ENCODE peak calls at places on chromosomes 13 and 19, in six cellular contexts. E is DND-41, X is IMR-90, W is lower leg skin, H is colonic mucosa, N is left ventricle myocardium inferior. K is an unnamed sample.

GRCh38 chr13:36258831-36259230 is 38.8 kb downstream of the CCDC169 start:
- DNase-seq in N (no peak), E (no peak), X (no peak), H (no peak), W (no peak), K (no peak)

GRCh38 chr13:106617561-106617960 is 49.6 kb upstream of the ARGLU1 start:
- DNase-seq in X (peak), H (no peak), W (peak), E (no peak), N (no peak), K (no peak)

GRCh38 chr13:87884874-87885273 is 213.7 kb downstream of the SLITRK5 start:
- DNase-seq in N (no peak), E (no peak), W (no peak), H (no peak), X (peak), K (no peak)

GRCh38 chr19:49506575-49507105 is 5.8 kb upstream of the FCGRT start:
- DNase-seq in X (no peak), H (peak), E (peak), N (peak), W (no peak), K (no peak)

GRCh38 chr13:106917673-106918652 is 350.0 kb upstream of the ARGLU1 start:
- DNase-seq in X (peak), W (peak), E (peak), N (peak), H (peak), K (no peak)

GRCh38 chr13:38661276-38661675 is 25.6 kb upstream of the FREM2 start:
- DNase-seq in E (no peak), W (no peak), N (no peak), H (no peak), X (no peak), K (no peak)

GRCh38 chr19:49564616-49565045 is 15.7 kb downstream of the NOSIP start:
- DNase-seq in H (peak), N (no peak), W (no peak), X (no peak), E (no peak), K (no peak)

GRCh38 chr13:77838271-77838670 is 80.4 kb downstream of the EDNRB start:
- DNase-seq in H (no peak), W (no peak), E (no peak), X (no peak), N (no peak), K (no peak)

GRCh38 chr13:73945871-73946270 is 188.3 kb downstream of the KLF12 start:
- DNase-seq in H (no peak), E (no peak), X (no peak), N (peak), W (no peak), K (no peak)

GRCh38 chr13:99967884-99968520 is 3.6 kb downstream of the ZIC5 start:
- DNase-seq in N (no peak), H (no peak), X (no peak), W (no peak), E (no peak), K (no peak)

GRCh38 chr19:55486971-55487883 is 1.0 kb upstream of the SSC5D start:
- DNase-seq in H (peak), E (no peak), W (no peak), X (peak), N (peak), K (peak)

GRCh38 chr13:108120332-108120731 is 95.0 kb downstream of the LIG4 start:
- DNase-seq in N (no peak), X (no peak), H (no peak), E (no peak), W (no peak), K (no peak)

GRCh38 chr19:29680447-29680846 is 15.2 kb downstream of the PLEKHF1 start:
- DNase-seq in H (peak), E (peak), N (peak), W (no peak), X (no peak), K (no peak)

GRCh38 chr19:12111176-12111575 is 29.0 kb downstream of the ZNF20 start:
- DNase-seq in W (no peak), N (no peak), X (no peak), E (no peak), H (no peak), K (no peak)

GRCh38 chr13:36883829-36884228 is 36.2 kb downstream of the SMAD9 start:
- DNase-seq in X (no peak), E (no peak), W (no peak), N (no peak), H (no peak), K (no peak)

GRCh38 chr19:40143612-40144011 is 47.6 kb upstream of the MAP3K10 start:
- DNase-seq in X (no peak), N (peak), W (no peak), E (peak), H (no peak), K (no peak)

GRCh38 chr19:28710278-28710677 is 502.7 kb downstream of the UQCRFS1 start:
- DNase-seq in H (no peak), W (no peak), X (peak), E (no peak), N (no peak), K (peak)

GRCh38 chr13:60577761-60578160 is 180.7 kb downstream of the TDRD3 start:
- DNase-seq in N (no peak), H (no peak), W (no peak), E (no peak), X (no peak), K (no peak)

GRCh38 chr19:14639536-14640277 is 34.9 kb downstream of the ADGRE3 start:
- DNase-seq in E (no peak), H (no peak), X (no peak), W (no peak), N (no peak), K (no peak)

GRCh38 chr19:3065675-3066357 is 3.5 kb upstream of the TLE5 start:
- DNase-seq in X (no peak), W (no peak), E (no peak), H (peak), N (no peak), K (no peak)

GRCh38 chr19:6271721-6272410 is 7.9 kb downstream of the MLLT1 start:
- DNase-seq in W (peak), X (peak), E (no peak), N (peak), H (peak), K (no peak)

GRCh38 chr13:98853791-98854191 is 101.3 kb upstream of the SLC15A1 start:
- DNase-seq in E (no peak), W (no peak), X (peak), N (no peak), H (no peak), K (peak)

GRCh38 chr13:102286326-102286725 is 115.5 kb downstream of the FGF14 start:
- DNase-seq in X (peak), E (no peak), H (no peak), W (no peak), N (no peak), K (no peak)

GRCh38 chr19:45887311-45887710 is 1.4 kb upstream of the IRF2BP1 start:
- DNase-seq in W (no peak), N (no peak), X (no peak), E (no peak), H (no peak), K (no peak)

GRCh38 chr19:45883881-45884681 is 1.9 kb downstream of the IRF2BP1 start:
- DNase-seq in H (no peak), X (no peak), W (no peak), N (no peak), E (no peak), K (no peak)

GRCh38 chr19:45886427-45887310 is 728 bp upstream of the IRF2BP1 start:
- DNase-seq in E (peak), H (peak), W (peak), X (peak), N (peak), K (peak)

GRCh38 chr19:45884682-45885555 is 1.0 kb downstream of the IRF2BP1 start:
- DNase-seq in W (no peak), H (no peak), E (peak), X (no peak), N (no peak), K (no peak)

GRCh38 chr19:45885556-45886426 is at the start of gene IRF2BP1:
- DNase-seq in X (peak), N (peak), E (peak), W (peak), H (peak), K (peak)
- TF ChIP-seq CTCF in X (no peak), N (peak), E (no peak), W (no peak), H (no peak), K (peak)

DNA sequence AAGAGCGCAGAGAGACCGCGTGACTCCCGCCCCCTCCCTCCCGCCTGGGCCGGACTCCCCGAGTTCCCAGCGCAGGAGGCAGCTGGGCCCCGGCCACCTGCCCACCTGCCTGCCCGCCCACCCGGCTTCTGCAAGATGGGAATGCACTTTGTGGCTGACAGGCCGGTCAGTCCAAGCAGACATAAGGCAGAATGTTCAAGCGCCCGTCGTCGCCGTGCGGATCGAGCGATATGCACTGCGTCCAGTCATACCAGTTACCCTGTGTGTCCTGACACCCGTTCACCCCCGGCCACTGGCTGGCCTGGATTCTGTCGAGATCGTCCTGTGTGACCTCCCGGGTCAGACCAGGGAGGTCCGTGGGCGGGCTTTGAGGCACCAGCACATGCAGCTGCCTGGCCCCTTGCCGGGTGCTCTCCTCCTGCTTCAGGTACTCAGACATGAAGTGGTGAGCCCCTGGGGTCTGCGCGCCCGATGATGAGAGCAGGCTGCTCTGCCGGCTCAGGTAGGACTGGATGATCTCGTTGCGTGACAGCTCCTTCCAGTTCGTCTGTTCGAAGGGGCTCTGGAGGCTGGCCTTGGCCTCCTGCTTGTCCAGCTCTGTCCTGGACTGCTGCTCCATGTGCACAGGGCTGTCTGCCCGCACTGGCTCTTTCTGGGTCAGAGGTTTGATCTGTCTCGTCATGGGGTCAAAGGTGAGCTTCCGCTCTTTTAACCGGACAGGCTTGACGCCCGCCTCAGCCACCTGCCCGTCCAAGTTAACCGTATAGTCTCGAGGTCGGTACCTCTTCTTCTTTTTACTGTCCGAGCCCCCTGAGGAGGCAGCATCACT is 3.9 kb upstream of the SLC35E1 start:
- DNase-seq in X (no peak), N (no peak), E (no peak), W (no peak), H (no peak), K (no peak)
- H3K4me3 ChIP-seq in X (no peak), N (no peak), E (no peak), W (no peak), H (no peak), K (no peak)

GRCh38 chr13:40469581-40470282 is 196.7 kb downstream of the FOXO1 start:
- DNase-seq in H (no peak), E (no peak), W (no peak), X (no peak), N (no peak), K (no peak)

GRCh38 chr13:40470665-40471064 is 195.8 kb downstream of the FOXO1 start:
- DNase-seq in N (no peak), W (no peak), E (no peak), H (no peak), X (no peak), K (no peak)

GRCh38 chr13:40471911-40472310 is 194.5 kb downstream of the FOXO1 start:
- DNase-seq in E (no peak), N (no peak), X (no peak), W (peak), H (no peak), K (no peak)

GRCh38 chr13:40475617-40476016 is 190.8 kb downstream of the FOXO1 start:
- DNase-seq in W (no peak), X (no peak), E (no peak), N (no peak), H (no peak), K (no peak)

DNA sequence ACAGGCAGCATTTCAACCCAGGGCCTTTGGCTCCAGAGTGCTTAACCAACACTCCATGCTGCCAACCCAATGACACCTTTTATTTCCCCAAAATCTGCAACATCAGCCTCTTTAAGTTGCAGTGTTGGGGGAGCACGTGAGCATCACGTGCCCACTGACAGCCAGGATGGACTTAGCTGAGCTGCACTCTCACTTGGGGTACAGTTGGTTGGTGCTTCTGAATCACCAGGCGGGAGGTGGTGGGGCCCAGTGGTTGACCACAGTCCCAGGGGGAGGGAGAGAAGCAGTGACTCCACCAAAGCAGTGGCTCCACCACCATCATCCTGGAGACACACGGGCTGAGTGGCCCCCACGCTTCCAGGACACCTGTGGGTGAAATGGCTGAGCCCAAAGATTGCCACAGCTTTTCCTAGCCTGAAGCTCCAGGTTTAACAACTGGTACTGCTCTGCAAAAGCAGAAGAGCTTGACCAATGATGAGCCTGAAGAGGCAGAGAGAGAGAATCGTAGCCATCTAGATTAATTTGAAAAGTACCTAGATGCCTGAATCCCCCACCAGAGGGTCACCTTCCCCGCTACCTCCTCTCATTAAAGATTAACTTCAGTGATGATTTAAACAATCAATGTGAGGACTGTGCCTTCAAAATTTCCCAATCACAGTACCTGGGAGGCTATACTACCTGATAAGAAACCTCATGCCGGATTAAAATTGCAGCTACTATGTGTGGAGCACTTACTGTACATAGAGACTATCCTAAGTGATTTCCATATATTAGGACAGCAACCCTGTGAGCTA is 193.8 kb downstream of the FOXO1 start:
- DNase-seq in W (peak), H (no peak), N (no peak), E (no peak), X (no peak), K (no peak)
- TF ChIP-seq CTCF in W (no peak), H (no peak), N (no peak), E (no peak), X (no peak), K (no peak)

GRCh38 chr13:113110048-113110851 is 4.7 kb downstream of the F7 start:
- DNase-seq in E (no peak), H (no peak), X (no peak), W (peak), N (no peak), K (no peak)
- H3K4me3 ChIP-seq in E (no peak), H (peak), X (peak), W (peak), N (peak), K (peak)

DNA sequence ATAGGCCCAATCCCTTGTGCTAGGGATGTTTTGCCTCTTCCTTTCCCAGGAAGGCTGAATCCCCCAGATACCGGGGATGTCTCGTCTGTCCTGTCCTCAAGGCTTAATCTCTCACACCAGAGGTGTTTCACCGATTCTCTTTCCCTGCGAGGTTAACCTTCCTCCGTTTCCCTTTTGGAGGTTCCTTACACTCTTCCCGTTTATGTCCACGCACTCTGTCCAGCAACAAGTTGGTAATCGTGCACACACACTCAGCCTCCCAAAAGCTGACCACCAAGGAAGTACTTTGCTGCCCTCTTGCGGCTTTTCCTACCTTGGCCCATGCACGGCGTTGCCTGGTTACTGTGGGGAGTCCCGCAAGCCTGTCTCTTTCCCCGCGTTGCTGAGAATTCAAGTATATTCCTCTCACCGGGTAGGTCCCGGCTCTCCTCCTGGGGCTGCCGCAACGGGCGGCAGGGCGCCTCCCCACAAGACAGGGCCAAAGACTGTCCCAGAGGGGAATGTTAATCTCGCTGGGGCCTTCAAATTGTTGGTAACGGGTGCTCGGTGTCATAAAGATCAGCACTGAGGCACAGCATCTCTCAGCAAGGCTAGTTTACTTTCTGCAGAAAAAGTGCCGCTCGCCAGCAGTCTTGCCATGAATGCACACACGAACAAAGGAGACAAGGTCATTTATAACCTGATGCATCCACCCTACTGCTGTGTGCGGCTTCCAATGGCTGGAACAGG is 36.7 kb upstream of the CD177 start:
- DNase-seq in E (no peak), N (no peak), H (peak), X (peak), W (no peak), K (no peak)
- TF ChIP-seq CTCF in E (peak), N (no peak), H (no peak), X (peak), W (no peak), K (peak)

GRCh38 chr13:53782400-53783030 is 753.9 kb downstream of the OLFM4 start:
- DNase-seq in X (peak), H (peak), N (no peak), E (peak), W (no peak), K (no peak)
- H3K4me3 ChIP-seq in X (no peak), H (no peak), N (peak), E (no peak), W (no peak), K (no peak)

DNA sequence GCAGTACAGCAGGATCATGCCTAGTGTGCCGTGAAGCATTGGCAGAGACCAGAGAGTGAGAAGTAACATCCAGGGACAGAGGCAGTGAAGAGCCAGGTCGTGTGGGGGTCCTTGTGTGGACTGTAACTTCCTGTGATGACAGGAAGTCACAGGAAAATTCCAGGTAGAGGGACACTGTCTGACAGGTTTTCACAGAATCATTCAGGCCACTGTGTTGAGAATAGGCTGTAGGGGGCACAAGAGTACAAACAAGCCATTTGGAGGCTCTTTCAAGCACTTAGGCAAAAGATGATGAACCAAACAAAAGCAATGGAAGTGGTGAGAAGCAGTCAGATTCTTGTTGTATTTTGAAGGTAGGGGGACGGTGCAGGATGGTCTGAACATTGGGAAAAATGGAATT is 46.4 kb downstream of the N4BP2L1 start:
- DNase-seq in X (peak), W (no peak), H (no peak), N (no peak), E (peak), K (no peak)
- TF ChIP-seq CTCF in X (peak), W (no peak), H (no peak), N (peak), E (peak), K (peak)